ENCODE peak calls at places on chromosomes 5 and 9, in six cellular contexts. One of them, this sample, is unnamed.

GRCh38 chr9:136697146-136697820 is 10.0 kb upstream of the AGPAT2 start:
- DNase-seq in fibroblast of the aortic adventitia: peak; percentile 18
- DNase-seq in Caco-2: no peak
- DNase-seq in WTC11: no peak
- DNase-seq in AG20443: no peak
- DNase-seq in RPMI8226: no peak
- DNase-seq in this sample: no peak

GRCh38 chr5:17405976-17406876 is 91.8 kb upstream of the TAF11L2 start:
- DNase-seq in fibroblast of the aortic adventitia: peak; percentile 38
- DNase-seq in Caco-2: no peak
- DNase-seq in WTC11: no peak
- DNase-seq in AG20443: no peak
- DNase-seq in RPMI8226: no peak
- DNase-seq in this sample: no peak

GRCh38 chr5:168844566-168845296 is 265.6 kb upstream of the PANK3 start:
- DNase-seq in fibroblast of the aortic adventitia: no peak
- DNase-seq in Caco-2: no peak
- DNase-seq in WTC11: no peak
- DNase-seq in AG20443: no peak
- DNase-seq in RPMI8226: no peak
- DNase-seq in this sample: no peak

GRCh38 chr9:86405926-86406325 is 51.7 kb upstream of the TUT7 start:
- DNase-seq in fibroblast of the aortic adventitia: peak; percentile 88
- DNase-seq in Caco-2: no peak
- DNase-seq in WTC11: no peak
- DNase-seq in AG20443: peak; percentile 82
- DNase-seq in RPMI8226: no peak
- DNase-seq in this sample: peak; percentile 44

GRCh38 chr5:1380011-1380817 is 35.3 kb upstream of the CLPTM1L start:
- DNase-seq in fibroblast of the aortic adventitia: peak; percentile 33
- DNase-seq in Caco-2: peak; percentile 71
- DNase-seq in WTC11: peak; percentile 76
- DNase-seq in AG20443: peak; percentile 55
- DNase-seq in RPMI8226: peak; percentile 91
- DNase-seq in this sample: peak; percentile 44

GRCh38 chr5:141753971-141754713 is 72.1 kb upstream of the ARAP3 start:
- DNase-seq in fibroblast of the aortic adventitia: peak; percentile 58
- DNase-seq in Caco-2: peak; percentile 64
- DNase-seq in WTC11: peak; percentile 77
- DNase-seq in AG20443: peak; percentile 69
- DNase-seq in RPMI8226: peak; percentile 76
- DNase-seq in this sample: peak; percentile 9

GRCh38 chr9:89822996-89823395 is 218.2 kb downstream of the GADD45G start:
- DNase-seq in fibroblast of the aortic adventitia: no peak
- DNase-seq in Caco-2: no peak
- DNase-seq in WTC11: no peak
- DNase-seq in AG20443: no peak
- DNase-seq in RPMI8226: no peak
- DNase-seq in this sample: no peak

GRCh38 chr9:98099898-98100297 is 19.1 kb downstream of the TRIM14 start:
- DNase-seq in fibroblast of the aortic adventitia: no peak
- DNase-seq in Caco-2: no peak
- DNase-seq in WTC11: no peak
- DNase-seq in AG20443: no peak
- DNase-seq in RPMI8226: no peak
- DNase-seq in this sample: no peak

GRCh38 chr9:15231788-15232635 is 75.0 kb downstream of the TTC39B start:
- DNase-seq in fibroblast of the aortic adventitia: no peak
- DNase-seq in Caco-2: peak; percentile 8
- DNase-seq in WTC11: peak; percentile 41
- DNase-seq in AG20443: peak; percentile 40
- DNase-seq in RPMI8226: peak; percentile 32
- DNase-seq in this sample: peak; percentile 27

GRCh38 chr5:62650197-62650596 is 71.6 kb downstream of the LRRC70 start:
- DNase-seq in fibroblast of the aortic adventitia: no peak
- DNase-seq in Caco-2: no peak
- DNase-seq in WTC11: no peak
- DNase-seq in AG20443: no peak
- DNase-seq in RPMI8226: no peak
- DNase-seq in this sample: no peak

GRCh38 chr5:146193291-146193690 is 10.1 kb upstream of the RBM27 start:
- DNase-seq in fibroblast of the aortic adventitia: peak; percentile 47
- DNase-seq in Caco-2: no peak
- DNase-seq in WTC11: no peak
- DNase-seq in AG20443: peak; percentile 7
- DNase-seq in RPMI8226: no peak
- DNase-seq in this sample: no peak

GRCh38 chr5:82735160-82735789 is 341.9 kb downstream of the TMEM167A start:
- DNase-seq in fibroblast of the aortic adventitia: peak; percentile 54
- DNase-seq in Caco-2: no peak
- DNase-seq in WTC11: no peak
- DNase-seq in AG20443: no peak
- DNase-seq in RPMI8226: no peak
- DNase-seq in this sample: no peak

GRCh38 chr5:2685651-2686050 is 65.8 kb downstream of the IRX2 start:
- DNase-seq in fibroblast of the aortic adventitia: peak; percentile 60
- DNase-seq in Caco-2: no peak
- DNase-seq in WTC11: no peak
- DNase-seq in AG20443: no peak
- DNase-seq in RPMI8226: no peak
- DNase-seq in this sample: no peak

GRCh38 chr9:4923580-4924544 is 61.2 kb upstream of the JAK2 start:
- DNase-seq in fibroblast of the aortic adventitia: peak; percentile 46
- DNase-seq in Caco-2: peak; percentile 19
- DNase-seq in WTC11: no peak
- DNase-seq in AG20443: no peak
- DNase-seq in RPMI8226: peak; percentile 28
- DNase-seq in this sample: no peak

GRCh38 chr9:122140368-122141193 is 19.0 kb downstream of the NDUFA8 start:
- DNase-seq in fibroblast of the aortic adventitia: no peak
- DNase-seq in Caco-2: no peak
- DNase-seq in WTC11: no peak
- DNase-seq in AG20443: no peak
- DNase-seq in RPMI8226: no peak
- DNase-seq in this sample: no peak

GRCh38 chr5:36724429-36725332 is 118.3 kb downstream of the SLC1A3 start:
- DNase-seq in fibroblast of the aortic adventitia: no peak
- DNase-seq in Caco-2: no peak
- DNase-seq in WTC11: no peak
- DNase-seq in AG20443: no peak
- DNase-seq in RPMI8226: peak; percentile 33
- DNase-seq in this sample: peak; percentile 31

GRCh38 chr5:143635146-143635752 is 176.7 kb upstream of the HMHB1 start:
- DNase-seq in fibroblast of the aortic adventitia: peak; percentile 87
- DNase-seq in Caco-2: peak; percentile 20
- DNase-seq in WTC11: no peak
- DNase-seq in AG20443: peak; percentile 67
- DNase-seq in RPMI8226: no peak
- DNase-seq in this sample: no peak

GRCh38 chr9:12738296-12738695 is 36.5 kb upstream of the LURAP1L start:
- DNase-seq in fibroblast of the aortic adventitia: no peak
- DNase-seq in Caco-2: no peak
- DNase-seq in WTC11: no peak
- DNase-seq in AG20443: no peak
- DNase-seq in RPMI8226: no peak
- DNase-seq in this sample: no peak

GRCh38 chr9:76373173-76373771 is 21.0 kb downstream of the RFK start:
- DNase-seq in fibroblast of the aortic adventitia: peak; percentile 96
- DNase-seq in Caco-2: peak; percentile 53
- DNase-seq in WTC11: no peak
- DNase-seq in AG20443: peak; percentile 55
- DNase-seq in RPMI8226: no peak
- DNase-seq in this sample: no peak

GRCh38 chr9:79776581-79776980 is 204.8 kb downstream of the TLE4 start:
- DNase-seq in fibroblast of the aortic adventitia: no peak
- DNase-seq in Caco-2: no peak
- DNase-seq in WTC11: no peak
- DNase-seq in AG20443: no peak
- DNase-seq in RPMI8226: no peak
- DNase-seq in this sample: no peak

GRCh38 chr9:113929634-113930092 is 53.6 kb downstream of the ZNF618 start:
- DNase-seq in fibroblast of the aortic adventitia: peak; percentile 96
- DNase-seq in Caco-2: no peak
- DNase-seq in WTC11: no peak
- DNase-seq in AG20443: no peak
- DNase-seq in RPMI8226: no peak
- DNase-seq in this sample: no peak

GRCh38 chr9:71036501-71036900 is 84.9 kb downstream of the TRPM3 start:
- DNase-seq in fibroblast of the aortic adventitia: peak; percentile 60
- DNase-seq in Caco-2: no peak
- DNase-seq in WTC11: no peak
- DNase-seq in AG20443: no peak
- DNase-seq in RPMI8226: peak; percentile 12
- DNase-seq in this sample: no peak

GRCh38 chr9:124260769-124261603 is 3.2 kb downstream of the NEK6 start:
- DNase-seq in fibroblast of the aortic adventitia: peak; percentile 82
- DNase-seq in Caco-2: no peak
- DNase-seq in WTC11: no peak
- DNase-seq in AG20443: peak; percentile 58
- DNase-seq in RPMI8226: no peak
- DNase-seq in this sample: no peak

GRCh38 chr5:147216552-147217154 is 18.2 kb upstream of the STK32A start:
- DNase-seq in fibroblast of the aortic adventitia: no peak
- DNase-seq in Caco-2: peak; percentile 20
- DNase-seq in WTC11: peak; percentile 22
- DNase-seq in AG20443: no peak
- DNase-seq in RPMI8226: peak; percentile 36
- DNase-seq in this sample: no peak

GRCh38 chr9:130738281-130738680 is 44.7 kb downstream of the EXOSC2 start:
- DNase-seq in fibroblast of the aortic adventitia: no peak
- DNase-seq in Caco-2: no peak
- DNase-seq in WTC11: no peak
- DNase-seq in AG20443: no peak
- DNase-seq in RPMI8226: no peak
- DNase-seq in this sample: no peak

GRCh38 chr9:37968228-37968672 is 64.3 kb upstream of the SLC25A51 start:
- DNase-seq in fibroblast of the aortic adventitia: peak; percentile 91
- DNase-seq in Caco-2: no peak
- DNase-seq in WTC11: no peak
- DNase-seq in AG20443: peak; percentile 77
- DNase-seq in RPMI8226: no peak
- DNase-seq in this sample: no peak